ENCODE peak calls at places on chromosomes 4 and X, in four cellular contexts. A is naive thymus-derived CD4-positive, alpha-beta T cell; I is cardiac muscle cell; L is heart right ventricle. G is an unnamed sample.

GRCh38 chr4:139767168-139767567 is 101.5 kb downstream of the MGST2 start:
- DNase-seq in A (no peak), I (no peak), L (no peak), G (no peak)

GRCh38 chrX:102995316-102995715 is 58.2 kb downstream of the RAB40AL start:
- DNase-seq in A (no peak), I (no peak), L (no peak), G (no peak)

GRCh38 chr4:15040916-15041463 is 38.7 kb downstream of the CPEB2 start:
- DNase-seq in A (no peak), I (no peak), L (no peak), G (no peak)

GRCh38 chr4:77035153-77035552 is 40.6 kb downstream of the CCNI start:
- DNase-seq in A (no peak), I (no peak), L (no peak), G (no peak)

GRCh38 chr4:107837298-107837697 is 12.6 kb downstream of the SGMS2 start:
- DNase-seq in A (no peak), I (no peak), L (no peak), G (no peak)

GRCh38 chr4:1474126-1475090 is 68.2 kb upstream of the NKX1-1 start:
- DNase-seq in A (no peak), I (no peak), L (no peak), G (no peak)

GRCh38 chr4:24988776-24989175 is 42.0 kb downstream of the LGI2 start:
- DNase-seq in A (no peak), I (peak), L (no peak), G (no peak)

GRCh38 chr4:138938371-138938699 is 77.2 kb upstream of the NOCT start:
- DNase-seq in A (no peak), I (peak), L (no peak), G (no peak)

GRCh38 chr4:116618638-116619037 is 466.7 kb downstream of the TRAM1L1 start:
- DNase-seq in A (no peak), I (no peak), L (no peak), G (no peak)

GRCh38 chr4:1832690-1833089 is 23.3 kb downstream of the LETM1 start:
- DNase-seq in A (no peak), I (no peak), L (no peak), G (no peak)

GRCh38 chrX:23694606-23695005 is 27.3 kb downstream of the PRDX4 start:
- DNase-seq in A (no peak), I (peak), L (no peak), G (no peak)

GRCh38 chr4:21067351-21067750 is 367.1 kb downstream of the PACRGL start:
- DNase-seq in A (no peak), I (no peak), L (no peak), G (no peak)

GRCh38 chr4:136680271-136680670 is 852.0 kb downstream of the PCDH18 start:
- DNase-seq in A (no peak), I (peak), L (no peak), G (no peak)

GRCh38 chrX:56564182-56564885 is 907 bp downstream of the UBQLN2 start:
- DNase-seq in A (peak), I (peak), L (peak), G (no peak)

GRCh38 chr4:71187399-71188196 is 151.2 kb upstream of the SLC4A4 start:
- DNase-seq in A (peak), I (peak), L (peak), G (peak)

GRCh38 chr4:138898282-138898681 is 117.3 kb upstream of the NOCT start:
- DNase-seq in A (no peak), I (no peak), L (no peak), G (no peak)

GRCh38 chr4:176383273-176384077 is 63.7 kb downstream of the SPCS3 start:
- DNase-seq in A (no peak), I (no peak), L (no peak), G (no peak)

GRCh38 chr4:136283973-136284372 is 1248.3 kb downstream of the PCDH18 start:
- DNase-seq in A (no peak), I (no peak), L (no peak), G (no peak)

GRCh38 chrX:45186643-45187026 is 14.0 kb downstream of the DIPK2B start:
- DNase-seq in A (no peak), I (no peak), L (no peak), G (no peak)

GRCh38 chrX:45191820-45192409 is 8.8 kb downstream of the DIPK2B start:
- DNase-seq in A (no peak), I (no peak), L (peak), G (no peak)

GRCh38 chrX:45191383-45191782 is 9.3 kb downstream of the DIPK2B start:
- DNase-seq in A (no peak), I (no peak), L (no peak), G (no peak)

GRCh38 chrX:45184211-45184610 is 16.5 kb downstream of the DIPK2B start:
- DNase-seq in A (no peak), I (no peak), L (no peak), G (no peak)

GRCh38 chrX:45187731-45188130 is 12.9 kb downstream of the DIPK2B start:
- DNase-seq in A (no peak), I (no peak), L (no peak), G (no peak)
- H3K4me3 ChIP-seq in A (peak), I (no peak), L (peak), G (peak)

GRCh38 chr4:41320278-41320677 is 63.5 kb downstream of the UCHL1 start:
- DNase-seq in A (no peak), I (no peak), L (no peak), G (no peak)
- H3K27ac ChIP-seq in A (no peak), I (no peak), L (no peak), G (no peak)

DNA sequence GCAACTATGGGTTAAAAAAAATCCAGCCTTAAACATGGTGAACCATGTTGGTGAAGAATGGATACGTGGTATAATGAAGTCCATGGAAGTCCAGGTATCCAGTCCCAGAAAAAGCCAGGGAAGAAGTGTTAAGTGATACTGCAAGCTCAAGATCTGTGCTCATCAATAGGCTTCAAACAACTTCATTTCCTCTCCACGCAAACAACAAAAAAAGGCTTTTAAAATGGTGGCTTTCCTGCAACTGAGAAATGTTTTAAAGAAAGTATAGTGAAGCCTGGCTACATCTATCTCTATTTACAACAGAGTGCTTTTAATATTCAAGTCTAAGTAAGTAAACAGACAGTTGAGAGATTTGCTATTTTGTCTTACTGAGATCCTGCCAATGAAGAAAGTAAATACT is 1.6 kb downstream of the TAPT1 start:
- DNase-seq in A (no peak), I (no peak), L (no peak), G (no peak)
- H3K4me3 ChIP-seq in A (peak), I (peak), L (peak), G (peak)

GRCh38 chr4:132123870-132124623 is 1025.0 kb upstream of the PCDH10 start:
- DNase-seq in A (no peak), I (no peak), L (no peak), G (no peak)

GRCh38 chr4:132125131-132125530 is 1024.0 kb upstream of the PCDH10 start:
- DNase-seq in A (no peak), I (no peak), L (no peak), G (no peak)

GRCh38 chr4:132124624-132124974 is 1024.5 kb upstream of the PCDH10 start:
- DNase-seq in A (no peak), I (no peak), L (no peak), G (no peak)
- H3K27ac ChIP-seq in A (no peak), I (no peak), L (no peak), G (no peak)

GRCh38 chrX:149993989-149994388 is 55.7 kb upstream of the EOLA2 start:
- DNase-seq in A (no peak), I (no peak), L (no peak), G (no peak)
- H3K4me3 ChIP-seq in A (no peak), I (no peak), L (no peak), G (no peak)

GRCh38 chr4:122662701-122663100 is 41.8 kb upstream of the IL21 start:
- DNase-seq in A (no peak), I (no peak), L (no peak), G (no peak)

GRCh38 chr4:122661661-122662160 is 40.8 kb upstream of the IL21 start:
- DNase-seq in A (no peak), I (peak), L (no peak), G (no peak)

GRCh38 chr4:122658377-122658776 is 37.5 kb upstream of the IL21 start:
- DNase-seq in A (no peak), I (no peak), L (no peak), G (no peak)

GRCh38 chr4:122661176-122661575 is 40.3 kb upstream of the IL21 start:
- DNase-seq in A (no peak), I (no peak), L (no peak), G (no peak)

DNA sequence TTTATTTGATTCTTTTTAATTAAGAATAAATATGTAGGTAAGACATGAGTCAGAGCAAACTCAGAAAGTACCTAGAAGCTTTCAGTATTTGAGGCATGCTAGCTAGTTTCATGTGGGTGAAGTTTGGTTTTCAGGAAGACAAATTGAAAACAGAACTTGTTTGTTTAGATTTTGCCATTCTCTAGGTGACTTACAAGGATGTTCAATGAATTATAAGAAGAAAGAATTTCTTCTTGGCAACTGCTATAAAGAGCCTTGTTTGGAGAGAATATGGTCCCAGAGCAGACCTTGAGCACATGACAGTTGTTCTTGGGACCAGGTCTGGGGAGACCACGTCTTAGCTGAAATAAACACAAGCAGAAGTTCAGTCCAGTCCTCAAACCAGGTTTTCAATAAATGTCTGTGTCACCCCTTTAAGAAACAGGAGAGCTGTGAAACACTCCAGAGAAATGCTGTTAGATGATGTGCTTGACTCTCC is 38.0 kb upstream of the IL21 start:
- DNase-seq in A (no peak), I (no peak), L (no peak), G (no peak)
- H3K27ac ChIP-seq in A (no peak), I (no peak), L (no peak), G (no peak)

DNA sequence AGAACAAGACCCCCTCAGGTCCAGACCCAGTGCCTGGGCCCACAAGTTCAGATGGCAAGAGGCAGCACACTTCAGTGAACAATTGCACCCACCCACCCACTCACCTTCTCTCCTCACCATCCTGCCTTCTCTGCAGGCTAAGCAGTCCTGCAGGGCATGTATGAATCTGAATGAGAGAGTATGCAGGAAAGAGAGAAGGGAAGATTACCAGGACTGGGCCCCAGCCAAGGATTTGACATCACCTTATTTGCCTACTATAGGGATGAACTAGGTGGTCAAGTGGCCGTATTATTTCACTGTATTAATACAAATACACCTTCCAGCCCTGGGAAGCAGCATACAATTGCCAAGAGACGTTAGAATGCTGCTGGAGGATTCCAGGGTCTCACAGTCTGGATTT is 2.1 kb upstream of the ZNF141 start:
- DNase-seq in A (no peak), I (no peak), L (no peak), G (no peak)
- H3K4me3 ChIP-seq in A (no peak), I (no peak), L (no peak), G (no peak)

GRCh38 chrX:33109858-33110257 is 101.5 kb downstream of the DMD start:
- DNase-seq in A (no peak), I (no peak), L (no peak), G (no peak)

GRCh38 chrX:33106737-33107136 is 104.6 kb downstream of the DMD start:
- DNase-seq in A (no peak), I (no peak), L (no peak), G (no peak)
- H3K27ac ChIP-seq in A (no peak), I (no peak), L (no peak), G (no peak)